ENCODE peak calls at places on chromosomes 1 and 21, in nine cellular contexts. One of them, this sample, is unnamed.

GRCh38 chr1:92479587-92479986 is 7.1 kb downstream of the GFI1 start:
- DNase-seq in epithelial cell of proximal tubule: no peak
- DNase-seq in K562: no peak
- DNase-seq in astrocyte of the spinal cord: no peak
- DNase-seq in AG04450: no peak
- DNase-seq in epithelial cell of esophagus: no peak
- DNase-seq in neural progenitor cell: no peak
- DNase-seq in suprapubic skin: no peak
- DNase-seq in foreskin fibroblast: no peak
- DNase-seq in this sample: no peak

GRCh38 chr1:26471498-26472329 is 526 bp upstream of the HMGN2 start:
- DNase-seq in epithelial cell of proximal tubule: no peak
- DNase-seq in K562: peak
- DNase-seq in astrocyte of the spinal cord: peak
- DNase-seq in AG04450: peak
- DNase-seq in epithelial cell of esophagus: peak
- DNase-seq in neural progenitor cell: peak
- DNase-seq in suprapubic skin: peak
- DNase-seq in foreskin fibroblast: peak
- DNase-seq in this sample: peak

GRCh38 chr1:157110686-157111085 is 11.1 kb upstream of the ETV3L start:
- DNase-seq in epithelial cell of proximal tubule: no peak
- DNase-seq in K562: no peak
- DNase-seq in astrocyte of the spinal cord: no peak
- DNase-seq in AG04450: no peak
- DNase-seq in epithelial cell of esophagus: no peak
- DNase-seq in neural progenitor cell: no peak
- DNase-seq in suprapubic skin: peak
- DNase-seq in foreskin fibroblast: no peak
- DNase-seq in this sample: no peak

GRCh38 chr1:66681686-66682085 is 70.6 kb upstream of the DYNLT5 start:
- DNase-seq in epithelial cell of proximal tubule: no peak
- DNase-seq in K562: no peak
- DNase-seq in astrocyte of the spinal cord: no peak
- DNase-seq in AG04450: no peak
- DNase-seq in epithelial cell of esophagus: no peak
- DNase-seq in neural progenitor cell: no peak
- DNase-seq in suprapubic skin: no peak
- DNase-seq in foreskin fibroblast: no peak
- DNase-seq in this sample: no peak

GRCh38 chr1:20931930-20932436 is 144.9 kb upstream of the HP1BP3 start:
- DNase-seq in epithelial cell of proximal tubule: no peak
- DNase-seq in K562: no peak
- DNase-seq in astrocyte of the spinal cord: no peak
- DNase-seq in AG04450: no peak
- DNase-seq in epithelial cell of esophagus: no peak
- DNase-seq in neural progenitor cell: no peak
- DNase-seq in suprapubic skin: no peak
- DNase-seq in foreskin fibroblast: no peak
- DNase-seq in this sample: no peak

GRCh38 chr1:206036661-206037455 is 13.2 kb upstream of the CTSE start:
- DNase-seq in epithelial cell of proximal tubule: no peak
- DNase-seq in K562: no peak
- DNase-seq in astrocyte of the spinal cord: no peak
- DNase-seq in AG04450: no peak
- DNase-seq in epithelial cell of esophagus: no peak
- DNase-seq in neural progenitor cell: no peak
- DNase-seq in suprapubic skin: no peak
- DNase-seq in foreskin fibroblast: no peak
- DNase-seq in this sample: no peak

GRCh38 chr21:36959020-36959835 is 7.2 kb downstream of the HLCS start:
- DNase-seq in epithelial cell of proximal tubule: no peak
- DNase-seq in K562: no peak
- DNase-seq in astrocyte of the spinal cord: no peak
- DNase-seq in AG04450: no peak
- DNase-seq in epithelial cell of esophagus: no peak
- DNase-seq in neural progenitor cell: no peak
- DNase-seq in suprapubic skin: no peak
- DNase-seq in foreskin fibroblast: no peak
- DNase-seq in this sample: no peak

GRCh38 chr1:236112332-236112627 is 30.1 kb upstream of the GPR137B start:
- DNase-seq in epithelial cell of proximal tubule: no peak
- DNase-seq in K562: no peak
- DNase-seq in astrocyte of the spinal cord: no peak
- DNase-seq in AG04450: no peak
- DNase-seq in epithelial cell of esophagus: no peak
- DNase-seq in neural progenitor cell: no peak
- DNase-seq in suprapubic skin: no peak
- DNase-seq in foreskin fibroblast: no peak
- DNase-seq in this sample: no peak

GRCh38 chr1:197598935-197599334 is 176.3 kb downstream of the DENND1B start:
- DNase-seq in epithelial cell of proximal tubule: no peak
- DNase-seq in K562: no peak
- DNase-seq in astrocyte of the spinal cord: no peak
- DNase-seq in AG04450: no peak
- DNase-seq in epithelial cell of esophagus: no peak
- DNase-seq in neural progenitor cell: no peak
- DNase-seq in suprapubic skin: no peak
- DNase-seq in foreskin fibroblast: no peak
- DNase-seq in this sample: no peak

GRCh38 chr1:3831689-3832088 is 25.3 kb downstream of the CEP104 start:
- DNase-seq in epithelial cell of proximal tubule: no peak
- DNase-seq in K562: no peak
- DNase-seq in astrocyte of the spinal cord: no peak
- DNase-seq in AG04450: no peak
- DNase-seq in epithelial cell of esophagus: no peak
- DNase-seq in neural progenitor cell: no peak
- DNase-seq in suprapubic skin: no peak
- DNase-seq in foreskin fibroblast: peak
- DNase-seq in this sample: no peak

GRCh38 chr1:170663011-170663410 is 920 bp upstream of the PRRX1 start:
- DNase-seq in epithelial cell of proximal tubule: no peak
- DNase-seq in K562: no peak
- DNase-seq in astrocyte of the spinal cord: peak
- DNase-seq in AG04450: no peak
- DNase-seq in epithelial cell of esophagus: no peak
- DNase-seq in neural progenitor cell: peak
- DNase-seq in suprapubic skin: no peak
- DNase-seq in foreskin fibroblast: peak
- DNase-seq in this sample: no peak

GRCh38 chr21:31416465-31416864 is 72.4 kb upstream of the TIAM1 start:
- DNase-seq in epithelial cell of proximal tubule: no peak
- DNase-seq in K562: no peak
- DNase-seq in astrocyte of the spinal cord: peak
- DNase-seq in AG04450: no peak
- DNase-seq in epithelial cell of esophagus: peak
- DNase-seq in neural progenitor cell: no peak
- DNase-seq in suprapubic skin: no peak
- DNase-seq in foreskin fibroblast: peak
- DNase-seq in this sample: no peak

GRCh38 chr1:9270290-9270900 is 22.3 kb upstream of the SPSB1 start:
- DNase-seq in epithelial cell of proximal tubule: no peak
- DNase-seq in K562: no peak
- DNase-seq in astrocyte of the spinal cord: no peak
- DNase-seq in AG04450: no peak
- DNase-seq in epithelial cell of esophagus: peak
- DNase-seq in neural progenitor cell: peak
- DNase-seq in suprapubic skin: peak
- DNase-seq in foreskin fibroblast: peak
- DNase-seq in this sample: no peak

GRCh38 chr21:38054334-38054733 is 138.1 kb upstream of the KCNJ6 start:
- DNase-seq in epithelial cell of proximal tubule: no peak
- DNase-seq in K562: no peak
- DNase-seq in astrocyte of the spinal cord: no peak
- DNase-seq in AG04450: no peak
- DNase-seq in epithelial cell of esophagus: no peak
- DNase-seq in neural progenitor cell: no peak
- DNase-seq in suprapubic skin: no peak
- DNase-seq in foreskin fibroblast: no peak
- DNase-seq in this sample: no peak

DNA sequence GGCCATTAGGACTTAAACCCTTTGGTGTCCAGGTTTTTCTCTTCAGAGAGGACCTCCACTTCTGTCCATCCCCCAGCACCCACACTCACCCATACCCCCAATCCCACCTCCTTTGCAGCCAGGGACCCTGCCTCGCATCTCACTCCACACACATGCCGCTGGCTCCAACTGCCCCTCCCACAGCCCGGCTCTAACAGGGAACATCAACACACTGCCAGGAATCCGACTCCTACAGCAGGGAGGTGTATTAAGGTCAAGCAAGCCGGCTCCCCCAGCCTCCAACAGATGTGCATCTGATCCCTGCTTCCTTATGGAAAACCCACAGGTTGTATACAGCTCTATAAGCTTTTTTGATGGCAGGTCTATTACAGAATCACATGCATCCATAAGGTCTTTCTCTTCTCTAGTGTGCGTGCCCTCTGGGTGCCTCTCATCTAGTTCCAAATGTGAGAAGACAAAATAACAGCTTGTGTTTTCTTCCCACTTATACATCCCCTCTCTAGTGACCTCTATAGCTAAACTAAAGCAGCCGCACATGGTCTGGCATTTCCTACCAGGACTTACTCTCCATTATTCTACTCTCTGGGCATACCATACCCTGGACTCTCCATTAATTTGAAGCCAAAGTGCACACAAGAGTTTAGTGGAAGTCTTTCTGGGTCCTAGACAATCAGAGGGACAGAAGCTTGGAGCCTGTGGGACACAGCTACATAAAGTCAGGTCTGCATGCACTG is 16.3 kb downstream of the PIK3C2B start:
- DNase-seq in epithelial cell of proximal tubule: no peak
- DNase-seq in K562: no peak
- DNase-seq in astrocyte of the spinal cord: no peak
- DNase-seq in AG04450: no peak
- DNase-seq in epithelial cell of esophagus: no peak
- DNase-seq in neural progenitor cell: no peak
- DNase-seq in suprapubic skin: no peak
- DNase-seq in foreskin fibroblast: no peak
- DNase-seq in this sample: no peak
- TF ChIP-seq CTCF in epithelial cell of proximal tubule: no peak
- TF ChIP-seq CTCF in K562: peak
- TF ChIP-seq CTCF in astrocyte of the spinal cord: no peak
- TF ChIP-seq CTCF in AG04450: peak
- TF ChIP-seq CTCF in epithelial cell of esophagus: no peak
- TF ChIP-seq CTCF in neural progenitor cell: peak
- TF ChIP-seq CTCF in suprapubic skin: no peak
- TF ChIP-seq CTCF in foreskin fibroblast: no peak
- TF ChIP-seq CTCF in this sample: no peak

DNA sequence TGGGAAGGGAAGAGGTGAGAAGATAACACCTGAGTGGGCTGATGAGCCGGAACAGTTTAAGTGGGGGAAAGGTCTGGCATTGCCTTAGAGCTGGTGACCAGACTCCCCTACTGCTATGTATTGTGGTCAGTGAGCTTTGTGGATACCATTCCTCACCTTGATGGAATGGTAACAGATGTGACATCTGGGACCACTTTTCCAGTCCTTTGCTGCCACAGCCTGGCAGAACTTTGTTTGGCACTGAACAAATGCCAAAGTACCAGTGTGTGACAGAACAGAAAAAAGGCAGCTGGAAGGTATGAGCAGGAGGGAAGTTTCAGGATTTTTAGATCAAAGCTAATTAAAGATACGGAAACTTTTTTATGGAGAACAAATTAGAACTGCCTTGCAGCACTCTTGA is 6.2 kb downstream of the MED8 start:
- DNase-seq in epithelial cell of proximal tubule: no peak
- DNase-seq in K562: no peak
- DNase-seq in astrocyte of the spinal cord: no peak
- DNase-seq in AG04450: no peak
- DNase-seq in epithelial cell of esophagus: no peak
- DNase-seq in neural progenitor cell: no peak
- DNase-seq in suprapubic skin: no peak
- DNase-seq in foreskin fibroblast: peak
- DNase-seq in this sample: no peak
- TF ChIP-seq CTCF in epithelial cell of proximal tubule: peak
- TF ChIP-seq CTCF in K562: peak
- TF ChIP-seq CTCF in astrocyte of the spinal cord: no peak
- TF ChIP-seq CTCF in AG04450: peak
- TF ChIP-seq CTCF in epithelial cell of esophagus: peak
- TF ChIP-seq CTCF in neural progenitor cell: peak
- TF ChIP-seq CTCF in suprapubic skin: no peak
- TF ChIP-seq CTCF in foreskin fibroblast: no peak
- TF ChIP-seq CTCF in this sample: no peak

DNA sequence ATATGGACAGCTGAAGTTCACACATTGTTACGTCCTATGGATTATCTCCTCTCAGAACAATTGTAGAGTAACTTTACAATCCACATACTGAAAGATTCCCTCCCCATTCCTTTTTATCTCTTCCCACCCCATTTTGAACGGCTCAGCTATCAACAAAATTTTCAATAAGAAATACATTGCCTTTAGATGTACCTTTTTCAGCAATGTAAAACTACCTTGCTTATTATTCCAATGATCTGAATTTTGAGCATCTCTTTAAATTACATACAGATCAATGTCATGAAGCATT is 503.7 kb downstream of the SMYD3 start:
- DNase-seq in epithelial cell of proximal tubule: no peak
- DNase-seq in K562: no peak
- DNase-seq in astrocyte of the spinal cord: no peak
- DNase-seq in AG04450: no peak
- DNase-seq in epithelial cell of esophagus: no peak
- DNase-seq in neural progenitor cell: no peak
- DNase-seq in suprapubic skin: no peak
- DNase-seq in foreskin fibroblast: no peak
- DNase-seq in this sample: no peak
- TF ChIP-seq CTCF in epithelial cell of proximal tubule: no peak
- TF ChIP-seq CTCF in K562: no peak
- TF ChIP-seq CTCF in astrocyte of the spinal cord: no peak
- TF ChIP-seq CTCF in AG04450: no peak
- TF ChIP-seq CTCF in epithelial cell of esophagus: no peak
- TF ChIP-seq CTCF in neural progenitor cell: no peak
- TF ChIP-seq CTCF in suprapubic skin: no peak
- TF ChIP-seq CTCF in foreskin fibroblast: no peak
- TF ChIP-seq CTCF in this sample: no peak

GRCh38 chr1:231527586-231528174 is 789 bp upstream of the TSNAX start:
- DNase-seq in epithelial cell of proximal tubule: no peak
- DNase-seq in K562: no peak
- DNase-seq in astrocyte of the spinal cord: no peak
- DNase-seq in AG04450: no peak
- DNase-seq in epithelial cell of esophagus: no peak
- DNase-seq in neural progenitor cell: no peak
- DNase-seq in suprapubic skin: no peak
- DNase-seq in foreskin fibroblast: no peak
- DNase-seq in this sample: no peak

GRCh38 chr1:231522038-231522437 is 6.4 kb upstream of the TSNAX start:
- DNase-seq in epithelial cell of proximal tubule: no peak
- DNase-seq in K562: no peak
- DNase-seq in astrocyte of the spinal cord: no peak
- DNase-seq in AG04450: no peak
- DNase-seq in epithelial cell of esophagus: no peak
- DNase-seq in neural progenitor cell: no peak
- DNase-seq in suprapubic skin: no peak
- DNase-seq in foreskin fibroblast: no peak
- DNase-seq in this sample: no peak

GRCh38 chr1:231522931-231523642 is 5.4 kb upstream of the TSNAX start:
- DNase-seq in epithelial cell of proximal tubule: no peak
- DNase-seq in K562: no peak
- DNase-seq in astrocyte of the spinal cord: no peak
- DNase-seq in AG04450: no peak
- DNase-seq in epithelial cell of esophagus: no peak
- DNase-seq in neural progenitor cell: no peak
- DNase-seq in suprapubic skin: no peak
- DNase-seq in foreskin fibroblast: no peak
- DNase-seq in this sample: no peak

GRCh38 chr1:231526536-231526935 is 1.9 kb upstream of the TSNAX start:
- DNase-seq in epithelial cell of proximal tubule: no peak
- DNase-seq in K562: no peak
- DNase-seq in astrocyte of the spinal cord: no peak
- DNase-seq in AG04450: no peak
- DNase-seq in epithelial cell of esophagus: no peak
- DNase-seq in neural progenitor cell: no peak
- DNase-seq in suprapubic skin: no peak
- DNase-seq in foreskin fibroblast: no peak
- DNase-seq in this sample: no peak

GRCh38 chr1:231523816-231524215 is 4.7 kb upstream of the TSNAX start:
- DNase-seq in epithelial cell of proximal tubule: no peak
- DNase-seq in K562: no peak
- DNase-seq in astrocyte of the spinal cord: no peak
- DNase-seq in AG04450: no peak
- DNase-seq in epithelial cell of esophagus: no peak
- DNase-seq in neural progenitor cell: no peak
- DNase-seq in suprapubic skin: no peak
- DNase-seq in foreskin fibroblast: no peak
- DNase-seq in this sample: no peak
- TF ChIP-seq CTCF in epithelial cell of proximal tubule: no peak
- TF ChIP-seq CTCF in K562: no peak
- TF ChIP-seq CTCF in astrocyte of the spinal cord: no peak
- TF ChIP-seq CTCF in AG04450: no peak
- TF ChIP-seq CTCF in epithelial cell of esophagus: no peak
- TF ChIP-seq CTCF in neural progenitor cell: no peak
- TF ChIP-seq CTCF in suprapubic skin: no peak
- TF ChIP-seq CTCF in foreskin fibroblast: no peak
- TF ChIP-seq CTCF in this sample: no peak

This sample was measured in Calu3.